ENCODE peak calls at places on chromosome 7, in six cellular contexts. S is body of pancreas, B is iPS DF 6.9, G is A549, Z is aorta, V is HCT116. Q is an unnamed sample. For H3K9me3, the result is how much of the 10 kb centered on the place peaks cover.

GRCh38 chr7:17340655-17341054 is 42.2 kb downstream of the AHR start:
- DNase-seq in Z (no peak), B (no peak), G (no peak), S (no peak), V (no peak), Q (no peak)

GRCh38 chr7:2022737-2023250 is 210.0 kb downstream of the MAD1L1 start:
- DNase-seq in V (no peak), S (no peak), Z (no peak), G (no peak), B (no peak), Q (no peak)

GRCh38 chr7:150406565-150407421 is 27.7 kb downstream of the ZNF775 start:
- DNase-seq in B (no peak), V (no peak), G (no peak), Z (no peak), S (peak), Q (peak)

GRCh38 chr7:100476903-100477870 is 1.8 kb downstream of the TSC22D4 start:
- DNase-seq in G (no peak), Z (peak), B (no peak), V (no peak), S (no peak), Q (no peak)

GRCh38 chr7:149846021-149846420 is 7.8 kb downstream of the ZNF862 start:
- DNase-seq in S (no peak), V (no peak), B (no peak), G (no peak), Z (no peak), Q (no peak)

GRCh38 chr7:128732521-128733277 is 6.5 kb upstream of the CALU start:
- DNase-seq in Z (no peak), V (no peak), S (no peak), B (no peak), G (no peak), Q (no peak)

GRCh38 chr7:132815696-132816334 is 239.5 kb upstream of the PLXNA4 start:
- DNase-seq in B (no peak), G (no peak), S (no peak), V (no peak), Z (no peak), Q (no peak)

GRCh38 chr7:38728145-38728544 is 97.0 kb upstream of the AMPH start:
- DNase-seq in V (no peak), Z (no peak), G (no peak), S (no peak), B (no peak), Q (no peak)

GRCh38 chr7:46534593-46535271 is 613.7 kb upstream of the IGFBP3 start:
- DNase-seq in Z (no peak), B (peak), V (no peak), G (no peak), S (no peak), Q (peak)

GRCh38 chr7:83947260-83947659 is 247.3 kb downstream of the SEMA3A start:
- DNase-seq in V (peak), B (peak), Z (no peak), S (peak), G (peak), Q (peak)

GRCh38 chr7:2815523-2816240 is 28.4 kb downstream of the GNA12 start:
- DNase-seq in G (no peak), Z (no peak), V (no peak), B (no peak), S (no peak), Q (no peak)

GRCh38 chr7:44080118-44080517 is 2.2 kb downstream of the POLM start:
- DNase-seq in V (no peak), Z (peak), S (no peak), G (no peak), B (no peak), Q (no peak)

DNA sequence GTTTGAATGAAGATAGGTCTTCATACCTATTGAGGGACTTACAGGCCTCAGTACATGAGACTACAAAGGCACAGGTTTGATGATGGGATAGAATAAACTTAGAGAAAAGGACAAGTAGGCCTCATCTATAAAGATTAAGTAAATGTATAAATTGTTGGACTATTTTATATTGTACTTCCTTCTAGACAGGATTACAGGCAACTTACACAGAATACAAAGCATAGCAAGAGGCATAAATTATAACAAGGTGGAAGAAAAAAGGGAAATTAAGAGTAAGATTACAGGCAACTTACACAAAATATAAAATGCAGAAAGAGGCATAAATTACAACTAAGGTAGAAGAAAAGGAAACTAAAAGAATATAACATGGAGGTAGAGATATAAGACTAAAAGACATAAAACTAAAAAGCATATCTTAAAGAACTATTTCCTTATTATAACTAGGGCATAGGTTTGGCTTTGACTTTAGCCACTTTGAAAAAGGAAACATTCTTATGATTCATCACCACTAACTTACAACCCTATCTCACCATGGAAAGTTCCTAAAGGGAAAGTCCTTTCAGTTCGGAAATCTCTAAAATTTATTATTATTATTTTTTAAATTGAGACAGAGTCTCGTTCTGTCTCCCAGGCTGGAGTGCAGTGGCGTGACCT is 153.1 kb downstream of the GALNT11 start:
- DNase-seq in Z (no peak), S (no peak), G (no peak), V (no peak), B (no peak), Q (no peak)
- H3K4me3 ChIP-seq in Z (no peak), S (no peak), G (no peak), V (no peak), B (no peak), Q (no peak)

GRCh38 chr7:157355784-157356511 is 19.1 kb downstream of the DNAJB6 start:
- DNase-seq in S (peak), G (no peak), Z (peak), V (no peak), B (no peak), Q (no peak)
- H3K27ac ChIP-seq in S (no peak), G (peak), Z (no peak), V (no peak), B (peak), Q (no peak)

GRCh38 chr7:120480930-120481329 is 208.0 kb downstream of the KCND2 start:
- DNase-seq in V (no peak), Z (no peak), B (no peak), S (no peak), G (no peak), Q (no peak)
- H3K9me3 ChIP-seq in V (under half), Z (under half), B (under half), S (under half), G (under half), Q (under half)

GRCh38 chr7:147498081-147498480 is 1092.5 kb upstream of the C7orf33 start:
- DNase-seq in V (no peak), B (no peak), S (no peak), Z (no peak), G (no peak), Q (no peak)
- H3K4me3 ChIP-seq in V (no peak), B (no peak), S (no peak), Z (no peak), G (no peak), Q (no peak)

Q was measured in small intestine.